ENCODE peak calls at places on chromosome 18, in five cellular contexts. One of them, this sample, is unnamed.

GRCh38 chr18:48979944-48980890 is 29.5 kb upstream of the SMAD7 start:
- DNase-seq in A549: no peak
- DNase-seq in BJ: no peak
- DNase-seq in fibroblast of lung: no peak
- DNase-seq in lower leg skin: no peak
- DNase-seq in this sample: no peak

GRCh38 chr18:73943763-73944162 is 203.9 kb downstream of the FBXO15 start:
- DNase-seq in lower leg skin: no peak
- DNase-seq in A549: no peak
- DNase-seq in fibroblast of lung: no peak
- DNase-seq in BJ: no peak
- DNase-seq in this sample: no peak

GRCh38 chr18:37419866-37420265 is 145.7 kb downstream of the CELF4 start:
- DNase-seq in BJ: no peak
- DNase-seq in lower leg skin: no peak
- DNase-seq in fibroblast of lung: no peak
- DNase-seq in A549: no peak
- DNase-seq in this sample: no peak

GRCh38 chr18:48605408-48605845 is 66.6 kb downstream of the CTIF start:
- DNase-seq in fibroblast of lung: no peak
- DNase-seq in BJ: no peak
- DNase-seq in A549: no peak
- DNase-seq in lower leg skin: no peak
- DNase-seq in this sample: no peak

GRCh38 chr18:61435064-61435652 is 101.9 kb downstream of the CDH20 start:
- DNase-seq in fibroblast of lung: peak; percentile 11
- DNase-seq in lower leg skin: no peak
- DNase-seq in BJ: no peak
- DNase-seq in A549: no peak
- DNase-seq in this sample: peak; percentile 13

GRCh38 chr18:75204978-75205759 is 3.8 kb downstream of the PTGR3 start:
- DNase-seq in BJ: no peak
- DNase-seq in lower leg skin: no peak
- DNase-seq in fibroblast of lung: no peak
- DNase-seq in A549: no peak
- DNase-seq in this sample: no peak

GRCh38 chr18:3654442-3655253 is 204.7 kb downstream of the TGIF1 start:
- DNase-seq in A549: no peak
- DNase-seq in lower leg skin: no peak
- DNase-seq in BJ: no peak
- DNase-seq in fibroblast of lung: peak; percentile 21
- DNase-seq in this sample: no peak

GRCh38 chr18:35267809-35268208 is 22.2 kb downstream of the ZSCAN30 start:
- DNase-seq in fibroblast of lung: no peak
- DNase-seq in lower leg skin: no peak
- DNase-seq in A549: no peak
- DNase-seq in BJ: no peak
- DNase-seq in this sample: no peak

GRCh38 chr18:62399781-62400308 is 74.7 kb downstream of the TNFRSF11A start:
- DNase-seq in lower leg skin: no peak
- DNase-seq in BJ: no peak
- DNase-seq in fibroblast of lung: no peak
- DNase-seq in A549: peak; percentile 53
- DNase-seq in this sample: no peak

GRCh38 chr18:7608174-7608550 is 41.0 kb downstream of the PTPRM start:
- DNase-seq in BJ: no peak
- DNase-seq in A549: no peak
- DNase-seq in fibroblast of lung: no peak
- DNase-seq in lower leg skin: no peak
- DNase-seq in this sample: no peak

GRCh38 chr18:3230401-3231334 is 10.9 kb upstream of the MYOM1 start:
- DNase-seq in BJ: no peak
- DNase-seq in lower leg skin: no peak
- DNase-seq in fibroblast of lung: peak; percentile 68
- DNase-seq in A549: no peak
- DNase-seq in this sample: peak; percentile 44

GRCh38 chr18:26456070-26456491 is 92.3 kb downstream of the KCTD1 start:
- DNase-seq in BJ: no peak
- DNase-seq in lower leg skin: no peak
- DNase-seq in A549: no peak
- DNase-seq in fibroblast of lung: no peak
- DNase-seq in this sample: no peak

GRCh38 chr18:13611616-13612110 is 114.7 kb downstream of the FAM210A start:
- DNase-seq in fibroblast of lung: peak; percentile 42
- DNase-seq in A549: no peak
- DNase-seq in lower leg skin: no peak
- DNase-seq in BJ: no peak
- DNase-seq in this sample: peak; percentile 5

GRCh38 chr18:5772271-5772670 is 123.1 kb downstream of the TMEM200C start:
- DNase-seq in BJ: no peak
- DNase-seq in A549: no peak
- DNase-seq in lower leg skin: no peak
- DNase-seq in fibroblast of lung: peak; percentile 4
- DNase-seq in this sample: no peak

GRCh38 chr18:70296289-70296688 is 7.4 kb downstream of the SOCS6 start:
- DNase-seq in fibroblast of lung: no peak
- DNase-seq in lower leg skin: no peak
- DNase-seq in BJ: no peak
- DNase-seq in A549: peak; percentile 36
- DNase-seq in this sample: no peak

GRCh38 chr18:45974088-45974536 is 7.0 kb upstream of the EPG5 start:
- DNase-seq in BJ: no peak
- DNase-seq in fibroblast of lung: peak; percentile 92
- DNase-seq in lower leg skin: peak; percentile 88
- DNase-seq in A549: peak; percentile 21
- DNase-seq in this sample: peak; percentile 73

GRCh38 chr18:50707841-50708240 is 112.0 kb downstream of the MRO start:
- DNase-seq in lower leg skin: no peak
- DNase-seq in BJ: no peak
- DNase-seq in A549: no peak
- DNase-seq in fibroblast of lung: peak; percentile 59
- DNase-seq in this sample: no peak

GRCh38 chr18:52136532-52136931 is 203.5 kb upstream of the DCC start:
- DNase-seq in fibroblast of lung: no peak
- DNase-seq in BJ: no peak
- DNase-seq in lower leg skin: no peak
- DNase-seq in A549: no peak
- DNase-seq in this sample: no peak

GRCh38 chr18:58174285-58174684 is 130.3 kb downstream of the NEDD4L start:
- DNase-seq in lower leg skin: peak; percentile 57
- DNase-seq in A549: no peak
- DNase-seq in BJ: no peak
- DNase-seq in fibroblast of lung: no peak
- DNase-seq in this sample: no peak

GRCh38 chr18:5456577-5457466 is 87.0 kb downstream of the EPB41L3 start:
- DNase-seq in fibroblast of lung: peak; percentile 63
- DNase-seq in lower leg skin: no peak
- DNase-seq in BJ: peak; percentile 16
- DNase-seq in A549: no peak
- DNase-seq in this sample: peak; percentile 7

GRCh38 chr18:24968233-24968775 is 383.7 kb downstream of the ZNF521 start:
- DNase-seq in A549: no peak
- DNase-seq in lower leg skin: no peak
- DNase-seq in BJ: peak; percentile 63
- DNase-seq in fibroblast of lung: no peak
- DNase-seq in this sample: no peak

GRCh38 chr18:27778441-27778840 is 398.5 kb downstream of the CDH2 start:
- DNase-seq in A549: no peak
- DNase-seq in fibroblast of lung: peak; percentile 22
- DNase-seq in BJ: no peak
- DNase-seq in lower leg skin: no peak
- DNase-seq in this sample: peak; percentile 33

GRCh38 chr18:77858331-77858730 is 608.7 kb downstream of the GALR1 start:
- DNase-seq in BJ: no peak
- DNase-seq in fibroblast of lung: no peak
- DNase-seq in lower leg skin: no peak
- DNase-seq in A549: no peak
- DNase-seq in this sample: no peak

GRCh38 chr18:3305354-3305762 is 43.4 kb downstream of the MYL12B start:
- DNase-seq in lower leg skin: no peak
- DNase-seq in A549: no peak
- DNase-seq in fibroblast of lung: peak; percentile 99
- DNase-seq in BJ: peak; percentile 86
- DNase-seq in this sample: peak; percentile 91

GRCh38 chr18:79507076-79507545 is 111.4 kb downstream of the NFATC1 start:
- DNase-seq in A549: no peak
- DNase-seq in BJ: no peak
- DNase-seq in fibroblast of lung: peak; percentile 33
- DNase-seq in lower leg skin: peak; percentile 93
- DNase-seq in this sample: no peak

GRCh38 chr18:8747440-8747937 is 42.1 kb downstream of the MTCL1 start:
- DNase-seq in lower leg skin: no peak
- DNase-seq in BJ: peak; percentile 84
- DNase-seq in A549: no peak
- DNase-seq in fibroblast of lung: peak; percentile 89
- DNase-seq in this sample: peak; percentile 92

GRCh38 chr18:50282521-50283335 is 1.4 kb upstream of the MBD1 start:
- DNase-seq in A549: no peak
- DNase-seq in lower leg skin: peak; percentile 87
- DNase-seq in fibroblast of lung: no peak
- DNase-seq in BJ: no peak
- DNase-seq in this sample: no peak

GRCh38 chr18:62073882-62074281 is 113.0 kb downstream of the PIGN start:
- DNase-seq in BJ: no peak
- DNase-seq in A549: no peak
- DNase-seq in lower leg skin: no peak
- DNase-seq in fibroblast of lung: no peak
- DNase-seq in this sample: no peak

GRCh38 chr18:13501896-13502295 is 224.5 kb downstream of the FAM210A start:
- DNase-seq in fibroblast of lung: no peak
- DNase-seq in A549: no peak
- DNase-seq in lower leg skin: no peak
- DNase-seq in BJ: no peak
- DNase-seq in this sample: no peak

GRCh38 chr18:47215554-47216138 is 35.8 kb downstream of the SKOR2 start:
- DNase-seq in A549: peak; percentile 11
- DNase-seq in BJ: peak; percentile 4
- DNase-seq in lower leg skin: no peak
- DNase-seq in fibroblast of lung: peak; percentile 61
- DNase-seq in this sample: peak; percentile 54
- TF ChIP-seq CTCF in A549: peak; percentile 53
- TF ChIP-seq CTCF in BJ: peak; percentile 58
- TF ChIP-seq CTCF in lower leg skin: no peak
- TF ChIP-seq CTCF in fibroblast of lung: peak; percentile 53
- TF ChIP-seq CTCF in this sample: peak; percentile 78

GRCh38 chr18:32078845-32079244 is 12.8 kb upstream of the RNF138 start:
- DNase-seq in BJ: no peak
- DNase-seq in lower leg skin: no peak
- DNase-seq in A549: no peak
- DNase-seq in fibroblast of lung: no peak
- DNase-seq in this sample: no peak

GRCh38 chr18:32072321-32072720 is 19.4 kb upstream of the RNF138 start:
- DNase-seq in fibroblast of lung: no peak
- DNase-seq in BJ: no peak
- DNase-seq in lower leg skin: no peak
- DNase-seq in A549: peak; percentile 28
- DNase-seq in this sample: no peak

GRCh38 chr18:32074206-32074605 is 17.5 kb upstream of the RNF138 start:
- DNase-seq in BJ: no peak
- DNase-seq in lower leg skin: no peak
- DNase-seq in A549: no peak
- DNase-seq in fibroblast of lung: no peak
- DNase-seq in this sample: no peak
- TF ChIP-seq CTCF in BJ: no peak
- TF ChIP-seq CTCF in lower leg skin: no peak
- TF ChIP-seq CTCF in A549: no peak
- TF ChIP-seq CTCF in fibroblast of lung: no peak
- TF ChIP-seq CTCF in this sample: no peak

GRCh38 chr18:32670727-32671126 is 102.1 kb downstream of the KLHL14 start:
- DNase-seq in lower leg skin: no peak
- DNase-seq in BJ: no peak
- DNase-seq in fibroblast of lung: no peak
- DNase-seq in A549: no peak
- DNase-seq in this sample: no peak

GRCh38 chr18:32674491-32674890 is 98.3 kb downstream of the KLHL14 start:
- DNase-seq in fibroblast of lung: no peak
- DNase-seq in A549: no peak
- DNase-seq in BJ: no peak
- DNase-seq in lower leg skin: no peak
- DNase-seq in this sample: no peak

DNA sequence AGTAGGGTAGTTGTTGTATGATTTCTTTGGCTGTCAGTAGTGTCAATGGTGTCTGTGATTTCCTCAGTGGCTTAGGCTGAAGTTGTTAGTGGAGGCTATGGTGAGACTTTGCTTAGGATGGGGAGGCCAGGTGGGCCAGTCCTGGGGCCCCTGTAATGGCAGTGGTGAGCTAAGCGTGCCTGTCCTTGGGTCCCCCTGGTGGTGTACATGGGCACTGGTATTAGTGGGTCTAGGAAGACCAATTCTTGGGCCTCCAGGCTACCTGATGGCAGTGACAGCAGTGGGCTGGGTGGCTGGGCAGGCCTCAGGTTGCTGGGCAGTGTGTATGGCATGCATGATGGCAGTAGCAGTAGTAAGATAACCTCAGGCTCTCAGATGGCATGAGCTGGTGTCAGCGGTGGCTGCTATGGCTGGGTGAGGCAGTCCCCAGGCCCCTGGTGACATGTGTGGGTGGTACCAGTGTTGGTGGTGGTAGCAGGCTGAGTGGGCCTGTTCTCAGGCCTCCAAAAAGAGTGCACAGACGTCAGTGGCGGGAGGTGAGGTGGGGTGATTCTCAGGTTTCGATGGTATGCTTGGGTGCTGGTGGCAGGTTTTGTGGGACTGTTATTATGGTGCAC is 103.2 kb downstream of the KLHL14 start:
- DNase-seq in A549: no peak
- DNase-seq in lower leg skin: no peak
- DNase-seq in BJ: no peak
- DNase-seq in fibroblast of lung: no peak
- DNase-seq in this sample: no peak
- TF ChIP-seq CTCF in A549: no peak
- TF ChIP-seq CTCF in lower leg skin: no peak
- TF ChIP-seq CTCF in BJ: no peak
- TF ChIP-seq CTCF in fibroblast of lung: no peak
- TF ChIP-seq CTCF in this sample: no peak

DNA sequence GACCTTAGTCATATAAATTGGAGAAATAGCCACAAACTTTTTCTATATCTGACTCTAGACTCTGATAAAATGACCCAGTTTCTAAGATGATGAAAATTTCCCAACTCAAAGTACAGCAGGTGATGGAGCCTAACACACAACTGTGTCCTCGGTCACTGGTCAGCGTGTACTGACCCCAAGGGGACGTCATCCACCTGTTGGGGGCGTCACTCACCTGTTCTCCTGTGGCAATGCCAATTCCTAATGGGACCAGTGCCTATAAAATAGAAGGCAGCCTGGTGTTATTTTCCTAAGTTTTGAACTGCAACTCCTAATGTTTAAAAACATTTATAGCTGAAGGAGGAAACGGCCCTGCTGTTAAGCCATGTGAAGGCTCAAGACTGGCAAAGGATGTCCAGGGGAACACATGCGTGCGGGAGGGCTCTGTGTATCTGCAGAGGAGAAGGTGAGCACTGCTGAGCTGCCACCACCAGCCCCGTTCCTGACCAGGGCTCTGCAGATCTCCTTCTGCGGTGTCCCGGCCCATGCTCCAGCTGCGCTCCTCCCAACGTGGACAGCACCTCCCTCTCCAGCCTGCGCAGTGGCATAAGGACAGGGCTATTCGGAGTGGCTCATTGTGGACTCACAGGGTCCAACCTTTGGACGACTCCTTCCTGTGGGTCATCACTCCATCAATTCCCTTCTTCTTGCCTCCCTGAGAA is 21.2 kb downstream of the TYMS start:
- DNase-seq in BJ: no peak
- DNase-seq in A549: no peak
- DNase-seq in fibroblast of lung: no peak
- DNase-seq in lower leg skin: peak; percentile 46
- DNase-seq in this sample: no peak
- TF ChIP-seq CTCF in BJ: no peak
- TF ChIP-seq CTCF in A549: no peak
- TF ChIP-seq CTCF in fibroblast of lung: no peak
- TF ChIP-seq CTCF in lower leg skin: no peak
- TF ChIP-seq CTCF in this sample: no peak

This sample was measured in HFFc6.